ENCODE peak calls at places on chromosomes 5 and 9, in six cellular contexts. One of them, this sample, is unnamed.

GRCh38 chr9:124818431-124819281 is 34.6 kb upstream of the WDR38 start:
- DNase-seq in IMR-90: peak
- DNase-seq in globus pallidus: no peak
- DNase-seq in NCI-H2081: no peak
- DNase-seq in NCI-H510A treated with DMSO at 0.1 percent for 48 hours: no peak
- DNase-seq in AG08396: no peak
- DNase-seq in this sample: peak

GRCh38 chr9:86945868-86946711 is 1.2 kb downstream of the GAS1 start:
- DNase-seq in IMR-90: peak
- DNase-seq in globus pallidus: peak
- DNase-seq in NCI-H2081: peak
- DNase-seq in NCI-H510A treated with DMSO at 0.1 percent for 48 hours: no peak
- DNase-seq in AG08396: peak
- DNase-seq in this sample: peak

GRCh38 chr5:149445739-149446369 is 66.8 kb upstream of the IL17B start:
- DNase-seq in IMR-90: peak
- DNase-seq in globus pallidus: no peak
- DNase-seq in NCI-H2081: no peak
- DNase-seq in NCI-H510A treated with DMSO at 0.1 percent for 48 hours: no peak
- DNase-seq in AG08396: peak
- DNase-seq in this sample: peak

GRCh38 chr5:38837416-38837815 is 8.4 kb upstream of the OSMR start:
- DNase-seq in IMR-90: peak
- DNase-seq in globus pallidus: no peak
- DNase-seq in NCI-H2081: no peak
- DNase-seq in NCI-H510A treated with DMSO at 0.1 percent for 48 hours: no peak
- DNase-seq in AG08396: no peak
- DNase-seq in this sample: no peak

GRCh38 chr9:105030285-105030684 is 102.3 kb upstream of the ABCA1 start:
- DNase-seq in IMR-90: no peak
- DNase-seq in globus pallidus: no peak
- DNase-seq in NCI-H2081: no peak
- DNase-seq in NCI-H510A treated with DMSO at 0.1 percent for 48 hours: no peak
- DNase-seq in AG08396: no peak
- DNase-seq in this sample: no peak

GRCh38 chr5:66209350-66209749 is 65.2 kb downstream of the SREK1 start:
- DNase-seq in IMR-90: no peak
- DNase-seq in globus pallidus: no peak
- DNase-seq in NCI-H2081: no peak
- DNase-seq in NCI-H510A treated with DMSO at 0.1 percent for 48 hours: no peak
- DNase-seq in AG08396: no peak
- DNase-seq in this sample: peak

GRCh38 chr5:53008751-53009150 is 19.6 kb downstream of the ITGA2 start:
- DNase-seq in IMR-90: peak
- DNase-seq in globus pallidus: no peak
- DNase-seq in NCI-H2081: no peak
- DNase-seq in NCI-H510A treated with DMSO at 0.1 percent for 48 hours: no peak
- DNase-seq in AG08396: peak
- DNase-seq in this sample: peak

GRCh38 chr5:7908317-7908716 is 39.4 kb downstream of the MTRR start:
- DNase-seq in IMR-90: no peak
- DNase-seq in globus pallidus: no peak
- DNase-seq in NCI-H2081: no peak
- DNase-seq in NCI-H510A treated with DMSO at 0.1 percent for 48 hours: no peak
- DNase-seq in AG08396: no peak
- DNase-seq in this sample: no peak

GRCh38 chr9:124381073-124381945 is 33.9 kb downstream of the PSMB7 start:
- DNase-seq in IMR-90: peak
- DNase-seq in globus pallidus: no peak
- DNase-seq in NCI-H2081: no peak
- DNase-seq in NCI-H510A treated with DMSO at 0.1 percent for 48 hours: peak
- DNase-seq in AG08396: no peak
- DNase-seq in this sample: peak

GRCh38 chr5:10789021-10789420 is 28.0 kb upstream of the DAP start:
- DNase-seq in IMR-90: peak
- DNase-seq in globus pallidus: no peak
- DNase-seq in NCI-H2081: no peak
- DNase-seq in NCI-H510A treated with DMSO at 0.1 percent for 48 hours: no peak
- DNase-seq in AG08396: peak
- DNase-seq in this sample: peak

GRCh38 chr9:96720435-96720834 is 57.5 kb downstream of the ZNF510 start:
- DNase-seq in IMR-90: no peak
- DNase-seq in globus pallidus: no peak
- DNase-seq in NCI-H2081: no peak
- DNase-seq in NCI-H510A treated with DMSO at 0.1 percent for 48 hours: no peak
- DNase-seq in AG08396: no peak
- DNase-seq in this sample: no peak

GRCh38 chr9:35335164-35335563 is 154.7 kb upstream of the RUSC2 start:
- DNase-seq in IMR-90: peak
- DNase-seq in globus pallidus: no peak
- DNase-seq in NCI-H2081: no peak
- DNase-seq in NCI-H510A treated with DMSO at 0.1 percent for 48 hours: no peak
- DNase-seq in AG08396: no peak
- DNase-seq in this sample: peak

GRCh38 chr9:94806307-94806893 is 79.9 kb downstream of the AOPEP start:
- DNase-seq in IMR-90: no peak
- DNase-seq in globus pallidus: no peak
- DNase-seq in NCI-H2081: peak
- DNase-seq in NCI-H510A treated with DMSO at 0.1 percent for 48 hours: no peak
- DNase-seq in AG08396: no peak
- DNase-seq in this sample: peak

GRCh38 chr5:86461169-86461956 is 156.4 kb upstream of the COX7C start:
- DNase-seq in IMR-90: no peak
- DNase-seq in globus pallidus: no peak
- DNase-seq in NCI-H2081: no peak
- DNase-seq in NCI-H510A treated with DMSO at 0.1 percent for 48 hours: no peak
- DNase-seq in AG08396: no peak
- DNase-seq in this sample: no peak

GRCh38 chr9:123376218-123377071 is 20.4 kb downstream of the CRB2 start:
- DNase-seq in IMR-90: no peak
- DNase-seq in globus pallidus: no peak
- DNase-seq in NCI-H2081: no peak
- DNase-seq in NCI-H510A treated with DMSO at 0.1 percent for 48 hours: peak
- DNase-seq in AG08396: no peak
- DNase-seq in this sample: no peak

GRCh38 chr5:111975133-111975532 is 218.1 kb upstream of the NREP start:
- DNase-seq in IMR-90: no peak
- DNase-seq in globus pallidus: no peak
- DNase-seq in NCI-H2081: no peak
- DNase-seq in NCI-H510A treated with DMSO at 0.1 percent for 48 hours: no peak
- DNase-seq in AG08396: no peak
- DNase-seq in this sample: no peak

This sample was measured in HFFc6.